ENCODE peak calls at places on chromosomes 4 and X, in four cellular contexts. K is GM12878, B is HepG2, X is SK-N-SH. T is an unnamed sample.

GRCh38 chr4:5215321-5215720 is 164.0 kb downstream of the STK32B start:
- DNase-seq in K (no peak), B (no peak), X (no peak), T (no peak)

GRCh38 chr4:41865306-41865980 is 69.8 kb upstream of the TMEM33 start:
- DNase-seq in K (no peak), B (no peak), X (no peak), T (no peak)

GRCh38 chr4:11589676-11590075 is 161.0 kb upstream of the HS3ST1 start:
- DNase-seq in K (no peak), B (no peak), X (no peak), T (no peak)

GRCh38 chrX:65536291-65536690 is 1.7 kb upstream of the LAS1L start:
- DNase-seq in K (no peak), B (no peak), X (no peak), T (no peak)

GRCh38 chr4:151537726-151538125 is 128.8 kb downstream of the FHIP1A start:
- DNase-seq in K (no peak), B (no peak), X (no peak), T (no peak)

GRCh38 chrX:42248226-42248625 is 324.9 kb upstream of the CASK start:
- DNase-seq in K (no peak), B (no peak), X (no peak), T (peak; percentile 1)

GRCh38 chr4:124953059-124953850 is 240.7 kb upstream of the ANKRD50 start:
- DNase-seq in K (no peak), B (no peak), X (no peak), T (no peak)

GRCh38 chr4:20368926-20369325 is 117.2 kb downstream of the SLIT2 start:
- DNase-seq in K (no peak), B (no peak), X (no peak), T (no peak)

GRCh38 chr4:154073107-154073817 is 284.4 kb upstream of the SFRP2 start:
- DNase-seq in K (no peak), B (no peak), X (no peak), T (no peak)

GRCh38 chr4:14404730-14405129 is 597.6 kb upstream of the CPEB2 start:
- DNase-seq in K (no peak), B (no peak), X (no peak), T (no peak)

GRCh38 chrX:7876957-7877356 is 34.0 kb downstream of the VCX start:
- DNase-seq in K (no peak), B (no peak), X (no peak), T (no peak)

GRCh38 chrX:103878466-103879151 is 46.6 kb upstream of the RAB9B start:
- DNase-seq in K (no peak), B (peak; percentile 0), X (no peak), T (no peak)
- TF ChIP-seq PBX3 in K (no peak), B (no peak), X (no peak), T (no peak)

DNA sequence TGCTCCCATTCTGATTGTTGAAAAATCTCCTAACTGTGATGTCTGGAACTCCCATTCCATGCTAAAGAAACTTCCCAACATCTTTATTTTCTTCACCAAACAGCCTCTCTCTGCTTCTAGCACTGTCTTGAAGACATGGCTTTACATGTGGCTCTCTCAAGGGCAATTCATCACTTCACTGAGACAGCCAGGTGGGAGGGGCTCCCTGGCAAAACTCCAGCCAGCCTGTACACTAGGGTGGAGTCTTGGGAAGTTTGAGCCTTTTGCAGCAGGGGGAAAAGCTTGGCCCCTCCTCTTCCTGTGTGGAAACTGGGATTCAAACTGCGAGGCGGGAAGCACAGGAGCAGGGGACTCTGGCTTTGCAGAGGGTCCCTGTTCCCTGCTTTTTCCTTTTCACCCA is 130.5 kb upstream of the TTC29 start:
- DNase-seq in K (no peak), B (no peak), X (no peak), T (no peak)
- TF ChIP-seq PBX3 in K (no peak), B (no peak), X (no peak), T (no peak)

GRCh38 chr4:109499513-109499912 is 60.5 kb upstream of the MCUB start:
- DNase-seq in K (no peak), B (no peak), X (no peak), T (no peak)

GRCh38 chr4:109496875-109497274 is 63.2 kb upstream of the MCUB start:
- DNase-seq in K (no peak), B (no peak), X (no peak), T (no peak)

GRCh38 chr4:109494538-109494937 is 60.9 kb downstream of the SEC24B start:
- DNase-seq in K (no peak), B (no peak), X (no peak), T (no peak)

GRCh38 chr4:109495514-109495913 is 61.9 kb downstream of the SEC24B start:
- DNase-seq in K (no peak), B (no peak), X (no peak), T (no peak)

GRCh38 chr4:109497511-109497910 is 62.5 kb upstream of the MCUB start:
- DNase-seq in K (no peak), B (no peak), X (no peak), T (no peak)
- TF ChIP-seq PBX3 in K (no peak), B (no peak), X (no peak), T (no peak)

DNA sequence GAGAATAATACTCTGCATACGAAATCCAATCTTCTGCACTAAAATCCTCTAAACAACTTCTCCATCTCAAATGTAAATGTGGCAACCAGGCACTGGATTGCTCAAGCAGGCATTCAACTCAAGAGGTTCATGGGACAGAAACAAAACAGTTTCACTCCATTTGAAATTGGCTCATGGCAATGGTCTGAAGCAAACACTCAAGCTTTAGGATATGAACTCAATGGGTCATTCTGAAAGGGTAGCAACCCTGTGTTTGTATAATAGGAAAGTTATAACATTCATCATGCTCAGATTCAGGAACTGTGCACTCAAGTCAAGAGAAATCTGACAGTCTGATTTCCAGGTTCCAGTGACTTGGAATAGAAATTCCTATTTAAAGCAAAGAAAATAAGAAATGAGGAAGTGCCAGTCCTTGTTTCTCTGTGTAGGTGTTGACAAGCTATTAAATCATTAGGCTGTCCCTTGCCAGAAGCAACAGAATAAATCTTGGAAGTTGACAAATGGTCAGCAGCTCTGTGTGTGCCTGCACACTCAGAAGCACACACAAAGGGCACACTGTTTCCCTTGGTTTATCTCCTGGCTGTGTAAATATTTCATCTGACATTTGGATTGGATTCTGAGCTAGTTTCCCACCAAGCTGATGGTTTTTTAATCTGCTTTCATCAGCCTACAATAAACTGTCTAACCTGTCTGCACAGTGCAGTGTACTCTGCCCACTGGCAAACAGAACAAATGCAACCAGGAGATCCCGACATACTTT is 75.9 kb upstream of the CITED1 start:
- DNase-seq in K (no peak), B (peak; percentile 70), X (no peak), T (peak; percentile 3)
- TF ChIP-seq PBX3 in K (no peak), B (no peak), X (no peak), T (no peak)